ENCODE peak calls at places on chromosomes 5 and 9, in four cellular contexts. One of them, this sample, is unnamed.
A peak's percentile ranks its signal among the peaks of the same experiment; 100 is the strongest.

GRCh38 chr5:82586176-82586575 is 308.0 kb upstream of the RPS23 start:
- DNase-seq in DND-41: peak; percentile 67
- DNase-seq in PC-9: no peak
- DNase-seq in HepG2: no peak
- DNase-seq in this sample: no peak

GRCh38 chr9:79621916-79622575 is 50.3 kb downstream of the TLE4 start:
- DNase-seq in DND-41: no peak
- DNase-seq in PC-9: no peak
- DNase-seq in HepG2: no peak
- DNase-seq in this sample: no peak

GRCh38 chr9:86563350-86563749 is 209.1 kb upstream of the TUT7 start:
- DNase-seq in DND-41: no peak
- DNase-seq in PC-9: no peak
- DNase-seq in HepG2: no peak
- DNase-seq in this sample: no peak

GRCh38 chr5:109614316-109614715 is 75.4 kb upstream of the MAN2A1 start:
- DNase-seq in DND-41: no peak
- DNase-seq in PC-9: no peak
- DNase-seq in HepG2: no peak
- DNase-seq in this sample: no peak

GRCh38 chr5:95068952-95069351 is 215.9 kb downstream of the MCTP1 start:
- DNase-seq in DND-41: no peak
- DNase-seq in PC-9: no peak
- DNase-seq in HepG2: no peak
- DNase-seq in this sample: no peak

GRCh38 chr5:139757727-139758509 is 37.7 kb upstream of the PSD2 start:
- DNase-seq in DND-41: no peak
- DNase-seq in PC-9: no peak
- DNase-seq in HepG2: peak; percentile 65
- DNase-seq in this sample: no peak

GRCh38 chr5:15463231-15463630 is 36.7 kb upstream of the FBXL7 start:
- DNase-seq in DND-41: no peak
- DNase-seq in PC-9: no peak
- DNase-seq in HepG2: no peak
- DNase-seq in this sample: no peak

GRCh38 chr9:122468735-122469134 is 9.0 kb downstream of the OR1J1 start:
- DNase-seq in DND-41: no peak
- DNase-seq in PC-9: no peak
- DNase-seq in HepG2: no peak
- DNase-seq in this sample: no peak

DNA sequence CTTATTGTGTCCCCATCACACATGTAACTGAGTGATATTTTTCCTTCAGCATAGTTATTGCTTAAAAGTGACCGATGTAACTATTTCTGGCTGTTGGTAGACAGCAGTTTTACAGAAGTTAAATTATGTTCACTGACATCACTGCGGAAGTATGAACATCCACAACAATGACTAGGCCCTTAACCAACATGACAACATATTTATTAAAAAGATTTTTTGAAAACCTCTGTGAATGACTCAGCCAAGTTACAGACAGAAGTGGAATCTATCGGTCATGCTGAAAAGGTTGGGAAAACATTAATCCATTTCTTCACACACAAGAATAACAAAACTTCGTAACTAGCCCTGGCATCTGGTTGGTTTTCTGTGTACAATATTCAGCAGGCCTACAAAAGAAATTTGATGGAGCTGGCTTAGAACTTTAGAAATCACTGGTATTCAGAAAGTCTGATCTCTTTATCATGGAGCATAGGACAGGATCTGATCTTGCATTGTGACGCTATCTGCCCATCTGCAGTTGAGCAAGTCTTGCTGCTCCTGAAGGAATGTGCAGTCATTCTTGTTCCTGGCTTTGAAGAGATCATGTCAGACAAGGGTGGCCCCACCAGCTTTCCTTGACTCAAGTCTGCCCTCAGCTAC is 6.5 kb downstream of the GLIS3 start:
- DNase-seq in DND-41: no peak
- DNase-seq in PC-9: peak; percentile 60
- DNase-seq in HepG2: no peak
- DNase-seq in this sample: no peak
- H3K4me3 ChIP-seq in DND-41: no peak overlapping the region
- H3K4me3 ChIP-seq in PC-9: peak overlapping the region; percentile 9
- H3K4me3 ChIP-seq in HepG2: no peak overlapping the region
- H3K4me3 ChIP-seq in this sample: no peak overlapping the region

DNA sequence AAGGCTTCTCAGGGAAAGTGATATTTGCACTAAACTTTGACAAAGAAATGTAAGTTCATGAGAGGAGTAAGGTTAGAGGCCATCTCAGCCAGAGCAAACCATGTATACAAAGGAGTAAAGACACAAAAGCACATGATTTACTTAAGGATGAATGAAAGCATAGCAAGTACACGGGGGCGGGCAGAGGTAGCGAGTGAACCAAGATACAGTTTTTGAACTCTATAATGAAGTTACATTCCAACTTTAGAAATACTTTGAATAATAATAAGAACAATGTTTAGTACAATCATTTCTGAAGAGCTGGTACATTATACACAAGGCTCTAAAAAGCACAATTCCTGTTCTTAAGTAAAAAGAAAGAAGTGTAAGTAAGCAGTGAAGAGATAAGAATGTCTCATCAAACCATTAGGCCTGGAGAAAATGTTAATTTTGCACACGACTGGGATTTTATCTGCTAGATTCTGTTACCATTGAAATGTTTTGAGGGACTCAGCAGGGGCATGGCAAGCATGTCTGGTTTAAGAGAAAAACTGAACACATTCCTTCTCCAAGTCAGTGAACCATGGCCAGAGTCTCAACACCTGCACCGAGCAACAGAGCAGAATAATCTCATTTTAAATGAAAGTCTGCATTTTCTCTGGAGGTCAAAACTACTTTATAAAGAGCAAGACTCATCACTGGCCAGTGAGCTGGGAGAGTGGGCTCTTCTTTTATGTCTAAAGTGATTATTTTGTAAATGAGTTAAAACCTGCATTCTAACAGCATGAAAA is 147.6 kb upstream of the TRPM3 start:
- DNase-seq in DND-41: no peak
- DNase-seq in PC-9: no peak
- DNase-seq in HepG2: no peak
- DNase-seq in this sample: no peak
- H3K4me3 ChIP-seq in DND-41: no peak overlapping the region
- H3K4me3 ChIP-seq in PC-9: no peak overlapping the region
- H3K4me3 ChIP-seq in HepG2: no peak overlapping the region
- H3K4me3 ChIP-seq in this sample: no peak overlapping the region

DNA sequence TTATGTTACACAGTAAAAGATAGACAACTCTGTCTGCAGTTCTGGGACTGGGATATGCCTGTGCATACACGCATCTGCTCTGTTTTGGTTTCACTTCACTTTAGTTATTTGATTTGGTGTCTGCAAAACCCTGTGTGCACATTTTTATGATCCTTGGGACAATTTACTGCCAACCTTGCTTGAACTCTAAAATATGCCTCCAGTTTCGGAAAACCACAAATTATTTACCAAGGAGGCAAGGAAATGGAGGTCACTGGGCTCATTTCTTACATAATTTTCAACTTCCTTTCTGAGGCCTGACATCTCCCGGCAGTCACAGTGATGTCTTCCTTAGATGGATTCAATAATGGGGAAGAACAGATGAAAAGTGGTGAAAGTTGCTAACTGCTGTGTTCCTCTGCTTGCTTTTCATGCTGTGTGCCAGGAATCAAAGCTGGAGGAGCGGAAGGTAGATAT is 61.2 kb upstream of the TAF11L2 start:
- DNase-seq in DND-41: no peak
- DNase-seq in PC-9: no peak
- DNase-seq in HepG2: no peak
- DNase-seq in this sample: no peak
- H3K4me3 ChIP-seq in DND-41: no peak overlapping the region
- H3K4me3 ChIP-seq in PC-9: no peak overlapping the region
- H3K4me3 ChIP-seq in HepG2: no peak overlapping the region
- H3K4me3 ChIP-seq in this sample: no peak overlapping the region

GRCh38 chr5:90410178-90410762 is 714 bp upstream of the CETN3 start:
- DNase-seq in DND-41: no peak
- DNase-seq in PC-9: no peak
- DNase-seq in HepG2: peak; percentile 4
- DNase-seq in this sample: no peak

GRCh38 chr5:90406466-90406865 is 3.1 kb downstream of the CETN3 start:
- DNase-seq in DND-41: no peak
- DNase-seq in PC-9: no peak
- DNase-seq in HepG2: no peak
- DNase-seq in this sample: no peak

GRCh38 chr5:90409318-90410177 is at the start of gene CETN3:
- DNase-seq in DND-41: peak; percentile 93
- DNase-seq in PC-9: peak; percentile 92
- DNase-seq in HepG2: peak; percentile 94
- DNase-seq in this sample: peak; percentile 91

GRCh38 chr5:90408571-90409317 is 812 bp downstream of the CETN3 start:
- DNase-seq in DND-41: no peak
- DNase-seq in PC-9: no peak
- DNase-seq in HepG2: peak; percentile 0
- DNase-seq in this sample: no peak
- H3K4me3 ChIP-seq in DND-41: peak overlapping the region; percentile 60
- H3K4me3 ChIP-seq in PC-9: peak overlapping the region; percentile 92
- H3K4me3 ChIP-seq in HepG2: peak overlapping the region; percentile 91
- H3K4me3 ChIP-seq in this sample: peak overlapping the region; percentile 99

DNA sequence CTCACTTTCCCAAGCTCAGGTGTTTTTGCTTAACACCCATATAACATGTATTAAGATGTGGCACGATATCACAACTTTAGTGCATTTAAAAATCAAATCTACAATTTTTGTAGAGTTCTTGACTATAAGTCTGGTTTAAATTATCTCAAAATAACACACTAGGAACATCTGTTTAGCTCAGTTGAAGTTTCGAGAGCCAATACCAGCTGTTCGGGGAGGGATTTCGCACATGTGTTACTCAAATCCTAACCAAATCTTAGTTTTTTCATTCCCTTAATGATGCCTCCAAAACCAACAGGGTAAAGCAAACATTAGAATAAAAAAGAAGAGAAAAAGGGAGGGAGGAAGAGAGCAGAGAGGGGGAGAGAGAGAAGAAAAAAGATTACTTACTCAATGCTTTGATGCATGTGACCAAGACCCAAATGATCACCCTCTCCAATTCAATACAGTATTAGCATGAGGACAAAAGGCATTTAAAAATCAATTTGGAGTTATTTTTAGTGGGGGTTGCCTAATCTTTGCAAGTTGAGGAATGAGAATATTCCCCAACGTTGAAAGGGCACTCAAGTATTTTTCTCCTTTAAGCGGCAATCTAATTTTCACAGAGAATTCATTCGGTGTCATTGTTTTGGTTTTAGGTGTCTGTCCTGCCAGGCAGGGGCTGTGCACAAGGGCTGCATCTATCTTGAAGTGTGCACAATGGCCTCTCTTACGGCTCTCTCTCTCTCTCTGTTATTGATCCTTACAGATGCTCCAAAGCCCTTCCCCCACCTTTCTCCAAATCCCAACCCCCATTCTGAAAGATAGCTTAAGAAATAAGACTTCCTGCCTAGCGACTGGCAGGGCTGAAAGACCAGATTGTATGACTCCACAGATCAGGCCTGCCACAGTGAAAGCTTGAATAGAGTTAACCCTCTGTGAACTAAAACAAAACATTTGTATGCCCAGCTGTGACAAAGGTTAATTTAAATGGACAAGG is 86.2 kb upstream of the NR5A1 start:
- DNase-seq in DND-41: no peak
- DNase-seq in PC-9: no peak
- DNase-seq in HepG2: no peak
- DNase-seq in this sample: no peak
- H3K4me3 ChIP-seq in DND-41: no peak overlapping the region
- H3K4me3 ChIP-seq in PC-9: no peak overlapping the region
- H3K4me3 ChIP-seq in HepG2: no peak overlapping the region
- H3K4me3 ChIP-seq in this sample: no peak overlapping the region

GRCh38 chr9:20981486-20981885 is 50.0 kb downstream of the HACD4 start:
- DNase-seq in DND-41: no peak
- DNase-seq in PC-9: peak; percentile 25
- DNase-seq in HepG2: no peak
- DNase-seq in this sample: no peak
- H3K4me3 ChIP-seq in DND-41: no peak overlapping the region
- H3K4me3 ChIP-seq in PC-9: no peak overlapping the region
- H3K4me3 ChIP-seq in HepG2: no peak overlapping the region
- H3K4me3 ChIP-seq in this sample: no peak overlapping the region

This sample was measured in CD4-positive, alpha-beta memory T cell.